ENCODE peak calls at places on chromosomes 16 and 17, in ten cellular contexts. One of them, this sample, is unnamed. For H3K9me3, the result is how much of the 10 kb centered on the place peaks cover.

GRCh38 chr16:12199524-12199923 is 223.0 kb downstream of the SNX29 start:
- DNase-seq in ovary: no peak
- DNase-seq in IMR-90: no peak
- DNase-seq in stomach: no peak
- DNase-seq in adrenal gland: no peak
- DNase-seq in small intestine: peak
- DNase-seq in OCI-LY7: no peak
- DNase-seq in neuronal stem cell: no peak
- DNase-seq in pancreas: no peak
- DNase-seq in CD8-positive, alpha-beta T cell: no peak
- DNase-seq in this sample: no peak

GRCh38 chr16:797686-798085 is 2.8 kb downstream of the GNG13 start:
- DNase-seq in CD8-positive, alpha-beta T cell: no peak
- DNase-seq in IMR-90: no peak
- DNase-seq in ovary: no peak
- DNase-seq in adrenal gland: no peak
- DNase-seq in small intestine: no peak
- DNase-seq in OCI-LY7: no peak
- DNase-seq in pancreas: no peak
- DNase-seq in stomach: no peak
- DNase-seq in neuronal stem cell: no peak
- DNase-seq in this sample: no peak

GRCh38 chr17:40936437-40936971 is 942 bp downstream of the KRT23 start:
- DNase-seq in stomach: no peak
- DNase-seq in CD8-positive, alpha-beta T cell: no peak
- DNase-seq in small intestine: peak
- DNase-seq in neuronal stem cell: no peak
- DNase-seq in OCI-LY7: no peak
- DNase-seq in ovary: no peak
- DNase-seq in adrenal gland: no peak
- DNase-seq in pancreas: no peak
- DNase-seq in IMR-90: no peak
- DNase-seq in this sample: no peak

GRCh38 chr17:37490638-37491614 is 1.2 kb downstream of the DUSP14 start:
- DNase-seq in IMR-90: peak
- DNase-seq in OCI-LY7: peak
- DNase-seq in small intestine: no peak
- DNase-seq in ovary: peak
- DNase-seq in neuronal stem cell: peak
- DNase-seq in adrenal gland: peak
- DNase-seq in stomach: no peak
- DNase-seq in CD8-positive, alpha-beta T cell: no peak
- DNase-seq in pancreas: no peak
- DNase-seq in this sample: peak

GRCh38 chr16:89257281-89257731 is 39.8 kb downstream of the ZNF778 start:
- DNase-seq in ovary: no peak
- DNase-seq in pancreas: no peak
- DNase-seq in IMR-90: no peak
- DNase-seq in adrenal gland: peak
- DNase-seq in CD8-positive, alpha-beta T cell: no peak
- DNase-seq in neuronal stem cell: no peak
- DNase-seq in stomach: no peak
- DNase-seq in OCI-LY7: no peak
- DNase-seq in small intestine: peak
- DNase-seq in this sample: peak

GRCh38 chr17:3557768-3558583 is at the start of gene TRPV3:
- DNase-seq in adrenal gland: no peak
- DNase-seq in CD8-positive, alpha-beta T cell: peak
- DNase-seq in IMR-90: no peak
- DNase-seq in pancreas: peak
- DNase-seq in small intestine: peak
- DNase-seq in stomach: peak
- DNase-seq in OCI-LY7: no peak
- DNase-seq in neuronal stem cell: no peak
- DNase-seq in ovary: peak
- DNase-seq in this sample: peak

GRCh38 chr17:7797976-7798375 is 36.0 kb upstream of the KDM6B start:
- DNase-seq in CD8-positive, alpha-beta T cell: no peak
- DNase-seq in small intestine: no peak
- DNase-seq in neuronal stem cell: no peak
- DNase-seq in OCI-LY7: no peak
- DNase-seq in adrenal gland: no peak
- DNase-seq in stomach: no peak
- DNase-seq in IMR-90: no peak
- DNase-seq in ovary: no peak
- DNase-seq in pancreas: no peak
- DNase-seq in this sample: no peak

GRCh38 chr17:51166198-51166986 is at the start of gene NME2:
- DNase-seq in CD8-positive, alpha-beta T cell: peak
- DNase-seq in IMR-90: peak
- DNase-seq in OCI-LY7: peak
- DNase-seq in ovary: peak
- DNase-seq in neuronal stem cell: peak
- DNase-seq in adrenal gland: peak
- DNase-seq in small intestine: peak
- DNase-seq in pancreas: peak
- DNase-seq in stomach: peak
- DNase-seq in this sample: peak

GRCh38 chr16:85334718-85335583 is 222.7 kb upstream of the CIBAR2 start:
- DNase-seq in small intestine: peak
- DNase-seq in OCI-LY7: peak
- DNase-seq in IMR-90: no peak
- DNase-seq in pancreas: peak
- DNase-seq in ovary: no peak
- DNase-seq in neuronal stem cell: peak
- DNase-seq in stomach: peak
- DNase-seq in adrenal gland: no peak
- DNase-seq in CD8-positive, alpha-beta T cell: no peak
- DNase-seq in this sample: no peak

GRCh38 chr16:54879681-54880080 is 51.0 kb upstream of the IRX5 start:
- DNase-seq in neuronal stem cell: no peak
- DNase-seq in IMR-90: no peak
- DNase-seq in pancreas: no peak
- DNase-seq in CD8-positive, alpha-beta T cell: no peak
- DNase-seq in ovary: no peak
- DNase-seq in OCI-LY7: no peak
- DNase-seq in stomach: no peak
- DNase-seq in small intestine: no peak
- DNase-seq in adrenal gland: no peak
- DNase-seq in this sample: no peak

GRCh38 chr17:36740157-36740556 is 138.8 kb downstream of the MRM1 start:
- DNase-seq in stomach: no peak
- DNase-seq in pancreas: no peak
- DNase-seq in IMR-90: no peak
- DNase-seq in small intestine: no peak
- DNase-seq in neuronal stem cell: no peak
- DNase-seq in OCI-LY7: no peak
- DNase-seq in ovary: no peak
- DNase-seq in adrenal gland: no peak
- DNase-seq in CD8-positive, alpha-beta T cell: no peak
- DNase-seq in this sample: peak

DNA sequence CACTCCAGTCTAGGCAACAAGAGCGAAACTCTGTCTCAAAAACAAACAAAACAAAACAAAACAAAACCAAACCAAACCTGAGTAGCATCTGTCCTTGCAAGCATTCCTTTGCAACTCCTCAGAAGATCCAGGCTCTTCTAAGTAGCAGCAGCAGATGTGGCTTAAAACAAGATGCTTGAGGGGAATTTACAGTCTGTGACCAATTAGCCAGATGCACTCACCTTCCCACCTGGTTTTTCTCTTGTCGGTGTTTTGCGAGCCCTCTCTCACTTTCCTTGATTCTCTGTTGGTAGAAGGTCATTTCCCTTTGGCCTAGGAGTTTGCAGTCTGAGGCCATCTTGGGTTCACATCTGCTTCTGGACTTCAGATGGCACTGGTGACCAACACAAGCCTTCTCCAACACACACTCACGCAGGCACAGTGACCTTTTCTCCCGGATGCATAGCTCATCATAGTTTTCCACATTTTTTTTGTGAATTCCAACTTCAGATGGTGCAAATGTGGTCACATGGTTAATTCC is 276.8 kb downstream of the STX8 start:
- DNase-seq in stomach: no peak
- DNase-seq in CD8-positive, alpha-beta T cell: no peak
- DNase-seq in adrenal gland: no peak
- DNase-seq in IMR-90: no peak
- DNase-seq in OCI-LY7: no peak
- DNase-seq in ovary: no peak
- DNase-seq in pancreas: no peak
- DNase-seq in neuronal stem cell: no peak
- DNase-seq in small intestine: no peak
- DNase-seq in this sample: no peak
- H3K27ac ChIP-seq in stomach: no peak
- H3K27ac ChIP-seq in CD8-positive, alpha-beta T cell: no peak
- H3K27ac ChIP-seq in adrenal gland: no peak
- H3K27ac ChIP-seq in IMR-90: no peak
- H3K27ac ChIP-seq in OCI-LY7: no peak
- H3K27ac ChIP-seq in ovary: no peak
- H3K27ac ChIP-seq in pancreas: no peak
- H3K27ac ChIP-seq in neuronal stem cell: no peak
- H3K27ac ChIP-seq in small intestine: no peak
- H3K27ac ChIP-seq in this sample: no peak

DNA sequence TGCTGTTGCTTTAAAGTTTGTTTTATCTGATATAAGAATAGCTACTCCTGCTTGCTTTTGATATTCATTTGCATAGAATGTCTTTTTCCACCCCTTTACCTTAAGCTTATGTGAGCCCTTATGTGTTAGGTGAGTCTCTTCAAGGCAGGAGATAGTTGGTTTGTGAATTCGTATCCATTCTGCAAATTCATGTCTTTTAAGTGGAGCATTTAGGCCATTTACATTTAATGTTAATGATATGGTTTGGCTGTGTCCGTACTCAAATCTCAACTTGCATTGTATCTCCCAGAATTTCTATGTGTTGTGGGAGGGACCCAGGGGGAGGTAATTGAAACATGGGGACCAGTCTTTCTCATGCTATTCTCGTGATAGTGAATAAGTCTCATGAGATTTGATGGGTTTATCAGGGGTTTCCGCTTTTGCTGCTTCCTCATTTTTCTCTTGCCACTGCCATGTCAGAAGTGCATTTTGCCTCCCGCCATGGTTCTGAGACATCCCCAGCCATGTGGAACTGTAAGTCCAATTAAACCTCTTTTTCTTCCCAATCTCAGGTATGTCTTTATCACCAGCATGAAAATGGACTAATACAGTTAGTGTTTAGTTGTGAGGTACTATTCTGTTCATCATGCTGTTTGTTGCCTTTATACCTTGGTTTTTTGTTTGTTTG is 27.2 kb downstream of the ATF7IP2 start:
- DNase-seq in small intestine: no peak
- DNase-seq in IMR-90: no peak
- DNase-seq in pancreas: no peak
- DNase-seq in neuronal stem cell: no peak
- DNase-seq in stomach: no peak
- DNase-seq in OCI-LY7: no peak
- DNase-seq in ovary: no peak
- DNase-seq in adrenal gland: no peak
- DNase-seq in CD8-positive, alpha-beta T cell: no peak
- DNase-seq in this sample: no peak
- H3K9me3 ChIP-seq in small intestine: under half
- H3K9me3 ChIP-seq in IMR-90: under half
- H3K9me3 ChIP-seq in pancreas: under half
- H3K9me3 ChIP-seq in neuronal stem cell: under half
- H3K9me3 ChIP-seq in stomach: under half
- H3K9me3 ChIP-seq in OCI-LY7: under half
- H3K9me3 ChIP-seq in ovary: under half
- H3K9me3 ChIP-seq in adrenal gland: under half
- H3K9me3 ChIP-seq in CD8-positive, alpha-beta T cell: under half
- H3K9me3 ChIP-seq in this sample: under half

GRCh38 chr17:19707728-19708221 is 8.6 kb downstream of the SLC47A2 start:
- DNase-seq in stomach: no peak
- DNase-seq in IMR-90: no peak
- DNase-seq in CD8-positive, alpha-beta T cell: no peak
- DNase-seq in small intestine: no peak
- DNase-seq in pancreas: no peak
- DNase-seq in OCI-LY7: no peak
- DNase-seq in neuronal stem cell: no peak
- DNase-seq in adrenal gland: no peak
- DNase-seq in ovary: no peak
- DNase-seq in this sample: no peak
- H3K27ac ChIP-seq in stomach: no peak
- H3K27ac ChIP-seq in IMR-90: no peak
- H3K27ac ChIP-seq in CD8-positive, alpha-beta T cell: no peak
- H3K27ac ChIP-seq in small intestine: no peak
- H3K27ac ChIP-seq in pancreas: no peak
- H3K27ac ChIP-seq in OCI-LY7: no peak
- H3K27ac ChIP-seq in neuronal stem cell: no peak
- H3K27ac ChIP-seq in adrenal gland: no peak
- H3K27ac ChIP-seq in ovary: no peak
- H3K27ac ChIP-seq in this sample: no peak

GRCh38 chr17:73754886-73755285 is 110.6 kb upstream of the SDK2 start:
- DNase-seq in adrenal gland: no peak
- DNase-seq in stomach: no peak
- DNase-seq in pancreas: no peak
- DNase-seq in ovary: no peak
- DNase-seq in small intestine: no peak
- DNase-seq in IMR-90: no peak
- DNase-seq in OCI-LY7: no peak
- DNase-seq in CD8-positive, alpha-beta T cell: no peak
- DNase-seq in neuronal stem cell: no peak
- DNase-seq in this sample: no peak

GRCh38 chr17:73760186-73760758 is 116.0 kb upstream of the SDK2 start:
- DNase-seq in CD8-positive, alpha-beta T cell: no peak
- DNase-seq in OCI-LY7: peak
- DNase-seq in pancreas: no peak
- DNase-seq in IMR-90: no peak
- DNase-seq in stomach: no peak
- DNase-seq in neuronal stem cell: no peak
- DNase-seq in small intestine: no peak
- DNase-seq in ovary: no peak
- DNase-seq in adrenal gland: no peak
- DNase-seq in this sample: no peak

GRCh38 chr17:73759324-73760185 is 115.3 kb upstream of the SDK2 start:
- DNase-seq in pancreas: no peak
- DNase-seq in stomach: no peak
- DNase-seq in neuronal stem cell: no peak
- DNase-seq in ovary: no peak
- DNase-seq in IMR-90: no peak
- DNase-seq in small intestine: no peak
- DNase-seq in adrenal gland: no peak
- DNase-seq in CD8-positive, alpha-beta T cell: no peak
- DNase-seq in OCI-LY7: no peak
- DNase-seq in this sample: no peak

GRCh38 chr17:73757324-73757942 is 113.2 kb upstream of the SDK2 start:
- DNase-seq in pancreas: no peak
- DNase-seq in IMR-90: no peak
- DNase-seq in OCI-LY7: no peak
- DNase-seq in adrenal gland: no peak
- DNase-seq in CD8-positive, alpha-beta T cell: no peak
- DNase-seq in stomach: no peak
- DNase-seq in neuronal stem cell: no peak
- DNase-seq in small intestine: peak
- DNase-seq in ovary: no peak
- DNase-seq in this sample: no peak

DNA sequence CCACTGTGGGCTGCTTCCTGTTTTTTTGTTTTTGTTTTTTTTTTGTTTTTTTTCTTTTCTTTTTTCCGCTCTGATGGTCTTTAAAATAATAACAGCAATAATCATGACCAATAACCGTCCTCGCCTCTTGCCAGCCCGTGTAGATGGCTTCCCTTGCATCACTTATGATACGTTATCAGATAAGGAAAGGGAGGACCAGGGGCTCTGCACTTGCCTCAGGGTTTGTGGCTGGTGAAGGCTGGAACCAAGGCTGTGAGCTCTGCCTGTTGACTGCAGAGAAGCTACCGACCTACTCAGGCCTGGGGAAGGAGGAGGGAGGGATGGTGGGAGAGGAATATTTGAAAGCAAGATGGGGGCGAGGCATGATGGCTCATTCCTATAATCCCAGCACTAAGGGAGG is 114.0 kb upstream of the SDK2 start:
- DNase-seq in CD8-positive, alpha-beta T cell: no peak
- DNase-seq in neuronal stem cell: no peak
- DNase-seq in ovary: no peak
- DNase-seq in pancreas: no peak
- DNase-seq in IMR-90: no peak
- DNase-seq in stomach: no peak
- DNase-seq in OCI-LY7: no peak
- DNase-seq in adrenal gland: no peak
- DNase-seq in small intestine: no peak
- DNase-seq in this sample: no peak
- H3K9me3 ChIP-seq in CD8-positive, alpha-beta T cell: under half
- H3K9me3 ChIP-seq in neuronal stem cell: under half
- H3K9me3 ChIP-seq in ovary: under half
- H3K9me3 ChIP-seq in pancreas: under half
- H3K9me3 ChIP-seq in IMR-90: under half
- H3K9me3 ChIP-seq in stomach: under half
- H3K9me3 ChIP-seq in OCI-LY7: under half
- H3K9me3 ChIP-seq in adrenal gland: under half
- H3K9me3 ChIP-seq in small intestine: under half
- H3K9me3 ChIP-seq in this sample: under half